ENCODE peak calls at places on chromosome 5, in ten cellular contexts. M is GM12878; P is CD8-positive, alpha-beta memory T cell; Y is astrocyte; R is SJSA1; B is colonic mucosa; N is sigmoid colon; J is fibroblast of lung; K is heart left ventricle; D is kidney. S is an unnamed sample. For H3K4me1 and H3K9me3, the result is how much of the 10 kb centered on the place peaks cover.

GRCh38 chr5:100905259-100905914 is 2.3 kb upstream of the ST8SIA4 start:
- DNase-seq in M (no peak), P (no peak), Y (no peak), R (no peak), B (no peak), N (no peak), J (no peak), K (no peak), D (no peak), S (no peak)

GRCh38 chr5:66989286-66989685 is 207.3 kb downstream of the CD180 start:
- DNase-seq in M (no peak), P (no peak), Y (peak), R (no peak), B (no peak), N (no peak), J (peak), K (no peak), D (no peak), S (no peak)

GRCh38 chr5:54148062-54148461 is 162.3 kb downstream of the ARL15 start:
- DNase-seq in M (no peak), P (no peak), Y (no peak), R (no peak), B (no peak), N (no peak), J (no peak), K (no peak), D (no peak), S (no peak)

GRCh38 chr5:1734271-1734907 is 65.2 kb downstream of the MRPL36 start:
- DNase-seq in M (no peak), P (no peak), Y (no peak), R (peak), B (peak), N (no peak), J (no peak), K (no peak), D (no peak), S (no peak)

GRCh38 chr5:128684951-128685350 is 146.9 kb upstream of the FBN2 start:
- DNase-seq in M (no peak), P (no peak), Y (peak), R (no peak), B (no peak), N (no peak), J (peak), K (no peak), D (no peak), S (no peak)

GRCh38 chr5:95836544-95836943 is 14.0 kb upstream of the GLRX start:
- DNase-seq in M (no peak), P (no peak), Y (no peak), R (no peak), B (no peak), N (no peak), J (no peak), K (no peak), D (no peak), S (no peak)

GRCh38 chr5:171092194-171092593 is 216.9 kb upstream of the TLX3 start:
- DNase-seq in M (no peak), P (no peak), Y (peak), R (no peak), B (no peak), N (no peak), J (peak), K (no peak), D (no peak), S (no peak)

GRCh38 chr5:20654746-20655145 is 666.7 kb upstream of the CDH18 start:
- DNase-seq in M (no peak), P (no peak), Y (no peak), R (no peak), B (no peak), N (no peak), J (no peak), K (no peak), D (no peak), S (no peak)

GRCh38 chr5:170681013-170681433 is 102.5 kb upstream of the GABRP start:
- DNase-seq in M (no peak), P (no peak), Y (peak), R (peak), B (no peak), N (no peak), J (peak), K (no peak), D (peak), S (peak)

GRCh38 chr5:127840198-127840524 is 137.0 kb downstream of the CCDC192 start:
- DNase-seq in M (no peak), P (no peak), Y (no peak), R (no peak), B (no peak), N (no peak), J (no peak), K (no peak), D (no peak), S (no peak)

GRCh38 chr5:179318193-179318955 is 26.9 kb downstream of the ADAMTS2 start:
- DNase-seq in M (no peak), P (no peak), Y (no peak), R (no peak), B (no peak), N (peak), J (peak), K (peak), D (peak), S (no peak)

GRCh38 chr5:324736-325612 is 3.5 kb downstream of the AHRR start:
- DNase-seq in M (no peak), P (no peak), Y (no peak), R (peak), B (no peak), N (peak), J (no peak), K (no peak), D (peak), S (no peak)

GRCh38 chr5:80156156-80156555 is 99.7 kb downstream of the SERINC5 start:
- DNase-seq in M (no peak), P (no peak), Y (peak), R (no peak), B (no peak), N (no peak), J (peak), K (no peak), D (no peak), S (no peak)

GRCh38 chr5:11214851-11215250 is 453.8 kb upstream of the DAP start:
- DNase-seq in M (no peak), P (no peak), Y (no peak), R (no peak), B (no peak), N (no peak), J (no peak), K (no peak), D (no peak), S (no peak)

GRCh38 chr5:156444737-156445136 is 117.8 kb downstream of the SGCD start:
- DNase-seq in M (no peak), P (no peak), Y (no peak), R (no peak), B (no peak), N (no peak), J (no peak), K (no peak), D (no peak), S (no peak)

GRCh38 chr5:82445729-82446349 is 167.7 kb upstream of the RPS23 start:
- DNase-seq in M (no peak), P (no peak), Y (no peak), R (no peak), B (no peak), N (no peak), J (peak), K (no peak), D (no peak), S (no peak)

GRCh38 chr5:173786296-173787187 is 101.6 kb upstream of the CPEB4 start:
- DNase-seq in M (peak), P (no peak), Y (no peak), R (no peak), B (no peak), N (no peak), J (no peak), K (no peak), D (peak), S (no peak)

GRCh38 chr5:82106207-82106606 is 134.4 kb downstream of the ATG10 start:
- DNase-seq in M (no peak), P (no peak), Y (no peak), R (no peak), B (no peak), N (no peak), J (peak), K (no peak), D (no peak), S (no peak)

GRCh38 chr5:179253730-179254129 is 91.5 kb downstream of the ADAMTS2 start:
- DNase-seq in M (no peak), P (no peak), Y (no peak), R (no peak), B (no peak), N (no peak), J (no peak), K (no peak), D (no peak), S (no peak)

GRCh38 chr5:139149477-139150199 is 48.5 kb downstream of the SIL1 start:
- DNase-seq in M (no peak), P (no peak), Y (peak), R (no peak), B (no peak), N (no peak), J (peak), K (no peak), D (no peak), S (no peak)

GRCh38 chr5:107618233-107618632 is 52.5 kb downstream of the EFNA5 start:
- DNase-seq in M (no peak), P (no peak), Y (peak), R (no peak), B (no peak), N (no peak), J (peak), K (no peak), D (no peak), S (no peak)

GRCh38 chr5:72125931-72126620 is 18.8 kb downstream of the MAP1B start:
- DNase-seq in M (no peak), P (no peak), Y (no peak), R (no peak), B (no peak), N (no peak), J (no peak), K (no peak), D (no peak), S (no peak)

GRCh38 chr5:125338804-125339203 is 592.4 kb upstream of the ZNF608 start:
- DNase-seq in M (no peak), P (no peak), Y (peak), R (no peak), B (no peak), N (no peak), J (peak), K (no peak), D (no peak), S (no peak)

GRCh38 chr5:134113908-134114875 is at the start of gene TCF7:
- DNase-seq in M (no peak), P (peak), Y (peak), R (peak), B (peak), N (peak), J (peak), K (peak), D (peak), S (peak)

GRCh38 chr5:146877178-146877681 is 1.3 kb downstream of the PPP2R2B start:
- DNase-seq in M (no peak), P (peak), Y (no peak), R (no peak), B (no peak), N (no peak), J (peak), K (no peak), D (no peak), S (no peak)

GRCh38 chr5:119583684-119584083 is 45.7 kb upstream of the FAM170A start:
- DNase-seq in M (peak), P (no peak), Y (peak), R (no peak), B (no peak), N (no peak), J (peak), K (no peak), D (no peak), S (no peak)

GRCh38 chr5:42620579-42621216 is 135.9 kb upstream of the CCDC152 start:
- DNase-seq in M (no peak), P (no peak), Y (peak), R (no peak), B (no peak), N (no peak), J (peak), K (no peak), D (no peak), S (no peak)

GRCh38 chr5:42621242-42621641 is 135.4 kb upstream of the CCDC152 start:
- DNase-seq in M (no peak), P (no peak), Y (no peak), R (no peak), B (no peak), N (no peak), J (no peak), K (no peak), D (no peak), S (no peak)

GRCh38 chr5:42614509-42614908 is 142.1 kb upstream of the CCDC152 start:
- DNase-seq in M (no peak), P (no peak), Y (peak), R (no peak), B (no peak), N (no peak), J (peak), K (no peak), D (no peak), S (no peak)

GRCh38 chr5:42621662-42622061 is 135.0 kb upstream of the CCDC152 start:
- DNase-seq in M (no peak), P (no peak), Y (peak), R (no peak), B (no peak), N (no peak), J (peak), K (no peak), D (no peak), S (no peak)

GRCh38 chr5:42617411-42617810 is 139.2 kb upstream of the CCDC152 start:
- DNase-seq in M (no peak), P (no peak), Y (no peak), R (no peak), B (no peak), N (no peak), J (no peak), K (no peak), D (no peak), S (no peak)
- H3K4me1 ChIP-seq in M (under half), P (under half), Y (under half), R (under half), B (under half), N (under half), J (under half), K (under half), D (under half), S (under half)

GRCh38 chr5:76406014-76406413 is 2.9 kb downstream of the IQGAP2 start:
- DNase-seq in M (no peak), P (no peak), Y (no peak), R (no peak), B (no peak), N (no peak), J (no peak), K (no peak), D (no peak), S (no peak)
- H3K27ac ChIP-seq in M (peak), P (no peak), Y (no peak), R (no peak), B (peak), N (no peak), J (no peak), K (no peak), D (peak), S (peak)

DNA sequence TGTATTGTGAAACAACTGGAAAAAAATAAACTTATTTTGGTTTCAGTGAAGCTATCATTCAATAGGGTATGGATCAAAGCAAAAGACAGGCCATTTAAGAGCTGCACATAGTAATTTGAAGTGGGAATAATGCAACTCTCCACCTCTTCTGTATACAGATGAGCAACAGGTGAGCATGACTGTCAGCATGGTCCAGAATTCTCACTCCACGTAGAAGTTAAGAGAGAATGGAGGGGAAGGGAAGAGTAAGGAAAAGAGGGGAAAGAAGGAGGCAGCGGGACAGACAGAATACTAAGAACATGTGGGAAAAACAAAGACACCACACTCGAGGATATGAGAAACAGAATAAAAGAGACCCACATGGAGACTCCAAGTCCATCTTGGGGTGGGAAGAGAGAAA is 396.1 kb upstream of the GRIA1 start:
- DNase-seq in M (no peak), P (no peak), Y (no peak), R (no peak), B (no peak), N (no peak), J (no peak), K (no peak), D (no peak), S (no peak)
- H3K9me3 ChIP-seq in M (under half), P (under half), Y (under half), R (under half), B (under half), N (under half), J (under half), K (under half), D (under half), S (under half)

DNA sequence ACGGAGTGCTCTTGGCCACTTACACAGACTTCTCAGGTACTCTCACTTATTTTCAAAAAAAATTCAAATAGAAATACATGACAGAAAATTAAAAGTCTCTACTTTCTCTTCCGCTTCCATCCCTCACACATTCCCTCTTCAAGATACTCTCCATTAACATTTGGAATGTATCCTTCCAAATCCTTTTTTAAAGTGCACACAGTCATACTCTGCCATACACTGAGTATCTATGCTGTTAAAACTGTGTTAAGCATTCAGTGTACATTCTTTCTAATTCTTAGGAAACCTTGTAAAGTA is 15.5 kb downstream of the GOLPH3 start:
- DNase-seq in M (no peak), P (no peak), Y (no peak), R (no peak), B (no peak), N (no peak), J (no peak), K (no peak), D (no peak), S (no peak)
- H3K4me1 ChIP-seq in M (under half), P (under half), Y (under half), R (under half), B (under half), N (half or more), J (under half), K (half or more), D (under half), S (under half)